ENCODE peak calls at places on chromosomes 16 and 17, in ten cellular contexts. One of them, this sample, is unnamed.

GRCh38 chr17:9050801-9051401 is 29.6 kb downstream of the NTN1 start:
- DNase-seq in kidney: no peak
- DNase-seq in hepatocyte: peak
- DNase-seq in GM12865: no peak
- DNase-seq in transverse colon: no peak
- DNase-seq in upper lobe of right lung: no peak
- DNase-seq in H1: peak
- DNase-seq in cardiac muscle cell: no peak
- DNase-seq in psoas muscle: no peak
- DNase-seq in foreskin fibroblast: no peak
- DNase-seq in this sample: peak

GRCh38 chr16:84477661-84478060 is 26.8 kb downstream of the MEAK7 start:
- DNase-seq in kidney: no peak
- DNase-seq in hepatocyte: no peak
- DNase-seq in GM12865: no peak
- DNase-seq in transverse colon: no peak
- DNase-seq in upper lobe of right lung: peak
- DNase-seq in H1: no peak
- DNase-seq in cardiac muscle cell: no peak
- DNase-seq in psoas muscle: no peak
- DNase-seq in foreskin fibroblast: no peak
- DNase-seq in this sample: no peak

GRCh38 chr16:27495191-27495590 is 54.5 kb downstream of the GTF3C1 start:
- DNase-seq in kidney: peak
- DNase-seq in hepatocyte: no peak
- DNase-seq in GM12865: no peak
- DNase-seq in transverse colon: no peak
- DNase-seq in upper lobe of right lung: no peak
- DNase-seq in H1: no peak
- DNase-seq in cardiac muscle cell: no peak
- DNase-seq in psoas muscle: no peak
- DNase-seq in foreskin fibroblast: no peak
- DNase-seq in this sample: no peak

GRCh38 chr16:66298571-66299120 is 67.8 kb upstream of the CDH5 start:
- DNase-seq in kidney: peak
- DNase-seq in hepatocyte: no peak
- DNase-seq in GM12865: no peak
- DNase-seq in transverse colon: no peak
- DNase-seq in upper lobe of right lung: no peak
- DNase-seq in H1: no peak
- DNase-seq in cardiac muscle cell: no peak
- DNase-seq in psoas muscle: no peak
- DNase-seq in foreskin fibroblast: no peak
- DNase-seq in this sample: no peak

GRCh38 chr17:40093580-40094201 is 6.7 kb downstream of the NR1D1 start:
- DNase-seq in kidney: no peak
- DNase-seq in hepatocyte: no peak
- DNase-seq in GM12865: no peak
- DNase-seq in transverse colon: no peak
- DNase-seq in upper lobe of right lung: no peak
- DNase-seq in H1: no peak
- DNase-seq in cardiac muscle cell: no peak
- DNase-seq in psoas muscle: peak
- DNase-seq in foreskin fibroblast: no peak
- DNase-seq in this sample: no peak

GRCh38 chr16:85562102-85562786 is 50.9 kb upstream of the GSE1 start:
- DNase-seq in kidney: peak
- DNase-seq in hepatocyte: no peak
- DNase-seq in GM12865: no peak
- DNase-seq in transverse colon: no peak
- DNase-seq in upper lobe of right lung: no peak
- DNase-seq in H1: no peak
- DNase-seq in cardiac muscle cell: no peak
- DNase-seq in psoas muscle: no peak
- DNase-seq in foreskin fibroblast: no peak
- DNase-seq in this sample: no peak

GRCh38 chr17:68516732-68517131 is 4.5 kb downstream of the PRKAR1A start:
- DNase-seq in kidney: no peak
- DNase-seq in hepatocyte: no peak
- DNase-seq in GM12865: no peak
- DNase-seq in transverse colon: no peak
- DNase-seq in upper lobe of right lung: no peak
- DNase-seq in H1: no peak
- DNase-seq in cardiac muscle cell: no peak
- DNase-seq in psoas muscle: no peak
- DNase-seq in foreskin fibroblast: no peak
- DNase-seq in this sample: no peak

GRCh38 chr16:24858219-24859041 is 12.7 kb downstream of the SLC5A11 start:
- DNase-seq in kidney: no peak
- DNase-seq in hepatocyte: peak
- DNase-seq in GM12865: peak
- DNase-seq in transverse colon: peak
- DNase-seq in upper lobe of right lung: peak
- DNase-seq in H1: no peak
- DNase-seq in cardiac muscle cell: peak
- DNase-seq in psoas muscle: no peak
- DNase-seq in foreskin fibroblast: peak
- DNase-seq in this sample: peak

GRCh38 chr16:58187092-58187491 is 10.8 kb downstream of the CSNK2A2 start:
- DNase-seq in kidney: no peak
- DNase-seq in hepatocyte: no peak
- DNase-seq in GM12865: no peak
- DNase-seq in transverse colon: no peak
- DNase-seq in upper lobe of right lung: no peak
- DNase-seq in H1: no peak
- DNase-seq in cardiac muscle cell: no peak
- DNase-seq in psoas muscle: no peak
- DNase-seq in foreskin fibroblast: no peak
- DNase-seq in this sample: peak

GRCh38 chr16:30934827-30935557 is 11.6 kb downstream of the FBXL19 start:
- DNase-seq in kidney: no peak
- DNase-seq in hepatocyte: peak
- DNase-seq in GM12865: peak
- DNase-seq in transverse colon: peak
- DNase-seq in upper lobe of right lung: no peak
- DNase-seq in H1: no peak
- DNase-seq in cardiac muscle cell: peak
- DNase-seq in psoas muscle: peak
- DNase-seq in foreskin fibroblast: no peak
- DNase-seq in this sample: peak
- TF ChIP-seq CTCF in kidney: peak
- TF ChIP-seq CTCF in hepatocyte: peak
- TF ChIP-seq CTCF in GM12865: peak
- TF ChIP-seq CTCF in transverse colon: peak
- TF ChIP-seq CTCF in upper lobe of right lung: peak
- TF ChIP-seq CTCF in H1: peak
- TF ChIP-seq CTCF in cardiac muscle cell: peak
- TF ChIP-seq CTCF in psoas muscle: peak
- TF ChIP-seq CTCF in foreskin fibroblast: peak
- TF ChIP-seq CTCF in this sample: peak

DNA sequence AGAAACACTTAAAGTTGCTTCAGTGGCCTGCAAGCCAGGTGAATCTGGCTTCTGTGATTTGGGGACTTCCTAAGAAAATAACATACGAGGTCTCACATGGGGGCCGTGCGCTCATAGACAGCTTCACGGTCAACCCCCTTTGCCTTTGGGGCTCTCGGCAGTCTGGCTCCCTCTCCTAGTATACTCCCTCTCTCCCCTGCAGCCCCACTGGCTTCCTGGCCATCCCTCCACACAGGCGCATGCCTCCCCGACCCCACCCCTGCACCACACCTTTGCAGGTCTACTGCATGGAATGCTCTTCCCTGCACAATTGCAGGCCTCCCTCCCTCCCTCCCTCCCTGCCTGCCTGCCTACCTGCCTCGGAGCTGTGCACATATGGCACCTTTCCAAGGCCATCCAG is 127.7 kb downstream of the RBFOX3 start:
- DNase-seq in kidney: no peak
- DNase-seq in hepatocyte: no peak
- DNase-seq in GM12865: no peak
- DNase-seq in transverse colon: no peak
- DNase-seq in upper lobe of right lung: no peak
- DNase-seq in H1: no peak
- DNase-seq in cardiac muscle cell: no peak
- DNase-seq in psoas muscle: peak
- DNase-seq in foreskin fibroblast: no peak
- DNase-seq in this sample: no peak
- H3K4me3 ChIP-seq in kidney: no peak
- H3K4me3 ChIP-seq in hepatocyte: no peak
- H3K4me3 ChIP-seq in GM12865: no peak
- H3K4me3 ChIP-seq in transverse colon: no peak
- H3K4me3 ChIP-seq in upper lobe of right lung: no peak
- H3K4me3 ChIP-seq in H1: no peak
- H3K4me3 ChIP-seq in cardiac muscle cell: no peak
- H3K4me3 ChIP-seq in psoas muscle: no peak
- H3K4me3 ChIP-seq in foreskin fibroblast: no peak
- H3K4me3 ChIP-seq in this sample: no peak

DNA sequence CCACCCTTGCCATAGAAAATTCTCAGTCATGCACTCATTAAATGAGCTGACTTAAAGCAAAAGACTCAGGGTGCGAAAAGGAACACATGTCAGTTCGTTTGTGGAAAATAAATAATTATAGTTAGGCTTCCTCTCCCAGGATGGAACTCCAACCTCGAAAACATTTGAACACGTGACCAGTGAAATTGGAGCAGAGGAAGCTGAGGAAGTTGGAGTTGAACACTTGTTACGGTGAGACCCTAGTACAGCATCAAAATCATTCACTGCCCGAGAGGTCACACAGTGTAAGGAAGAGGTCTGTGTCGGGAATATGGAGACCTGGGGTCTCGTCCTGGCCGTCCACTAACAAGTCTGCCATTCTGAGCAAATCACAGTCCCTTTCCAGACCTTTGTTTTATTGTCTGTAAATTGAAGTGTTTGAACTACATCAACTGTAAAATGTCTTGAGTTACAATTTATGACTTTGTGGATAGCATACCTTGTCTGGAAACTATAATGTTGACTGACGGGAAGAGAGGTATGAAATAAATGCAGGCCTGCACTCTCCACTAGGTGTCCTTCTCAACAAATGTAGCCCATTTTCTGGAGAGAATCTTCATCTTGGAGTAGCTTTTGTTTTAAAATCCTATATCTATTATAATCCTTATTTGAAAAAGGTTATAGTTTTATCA is 7.7 kb downstream of the PSMD7 start:
- DNase-seq in kidney: no peak
- DNase-seq in hepatocyte: no peak
- DNase-seq in GM12865: no peak
- DNase-seq in transverse colon: no peak
- DNase-seq in upper lobe of right lung: no peak
- DNase-seq in H1: no peak
- DNase-seq in cardiac muscle cell: no peak
- DNase-seq in psoas muscle: no peak
- DNase-seq in foreskin fibroblast: no peak
- DNase-seq in this sample: peak
- TF ChIP-seq CTCF in kidney: no peak
- TF ChIP-seq CTCF in hepatocyte: peak
- TF ChIP-seq CTCF in GM12865: peak
- TF ChIP-seq CTCF in transverse colon: peak
- TF ChIP-seq CTCF in upper lobe of right lung: peak
- TF ChIP-seq CTCF in H1: no peak
- TF ChIP-seq CTCF in cardiac muscle cell: peak
- TF ChIP-seq CTCF in psoas muscle: peak
- TF ChIP-seq CTCF in foreskin fibroblast: peak
- TF ChIP-seq CTCF in this sample: peak

DNA sequence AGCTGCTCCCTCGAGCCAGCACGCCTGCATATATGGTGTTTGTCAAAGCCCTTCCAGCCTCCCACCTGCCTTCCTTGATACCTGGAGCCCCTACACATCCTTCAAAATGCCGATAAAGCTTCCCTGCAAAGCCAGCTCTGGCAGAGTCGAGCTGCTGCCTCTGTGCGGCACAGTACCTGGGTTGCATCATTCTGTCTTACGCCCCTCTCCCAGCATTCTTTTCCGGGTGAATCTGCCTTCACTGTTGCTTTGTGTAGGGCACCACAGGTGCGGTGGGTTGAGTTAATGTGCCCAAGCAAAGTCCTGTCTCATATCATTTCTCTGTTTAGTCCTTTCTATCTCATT is 8.6 kb upstream of the CD300E start:
- DNase-seq in kidney: no peak
- DNase-seq in hepatocyte: no peak
- DNase-seq in GM12865: no peak
- DNase-seq in transverse colon: no peak
- DNase-seq in upper lobe of right lung: no peak
- DNase-seq in H1: no peak
- DNase-seq in cardiac muscle cell: no peak
- DNase-seq in psoas muscle: no peak
- DNase-seq in foreskin fibroblast: no peak
- DNase-seq in this sample: no peak
- H3K4me3 ChIP-seq in kidney: no peak
- H3K4me3 ChIP-seq in hepatocyte: no peak
- H3K4me3 ChIP-seq in GM12865: no peak
- H3K4me3 ChIP-seq in transverse colon: no peak
- H3K4me3 ChIP-seq in upper lobe of right lung: no peak
- H3K4me3 ChIP-seq in H1: no peak
- H3K4me3 ChIP-seq in cardiac muscle cell: no peak
- H3K4me3 ChIP-seq in psoas muscle: no peak
- H3K4me3 ChIP-seq in foreskin fibroblast: no peak
- H3K4me3 ChIP-seq in this sample: no peak

GRCh38 chr17:42639484-42640474 is 19.3 kb upstream of the TUBG2 start:
- DNase-seq in kidney: peak
- DNase-seq in hepatocyte: no peak
- DNase-seq in GM12865: no peak
- DNase-seq in transverse colon: no peak
- DNase-seq in upper lobe of right lung: no peak
- DNase-seq in H1: no peak
- DNase-seq in cardiac muscle cell: no peak
- DNase-seq in psoas muscle: no peak
- DNase-seq in foreskin fibroblast: no peak
- DNase-seq in this sample: no peak
- TF ChIP-seq CTCF in kidney: no peak
- TF ChIP-seq CTCF in hepatocyte: no peak
- TF ChIP-seq CTCF in GM12865: no peak
- TF ChIP-seq CTCF in transverse colon: no peak
- TF ChIP-seq CTCF in upper lobe of right lung: no peak
- TF ChIP-seq CTCF in H1: no peak
- TF ChIP-seq CTCF in cardiac muscle cell: no peak
- TF ChIP-seq CTCF in psoas muscle: no peak
- TF ChIP-seq CTCF in foreskin fibroblast: no peak
- TF ChIP-seq CTCF in this sample: no peak

DNA sequence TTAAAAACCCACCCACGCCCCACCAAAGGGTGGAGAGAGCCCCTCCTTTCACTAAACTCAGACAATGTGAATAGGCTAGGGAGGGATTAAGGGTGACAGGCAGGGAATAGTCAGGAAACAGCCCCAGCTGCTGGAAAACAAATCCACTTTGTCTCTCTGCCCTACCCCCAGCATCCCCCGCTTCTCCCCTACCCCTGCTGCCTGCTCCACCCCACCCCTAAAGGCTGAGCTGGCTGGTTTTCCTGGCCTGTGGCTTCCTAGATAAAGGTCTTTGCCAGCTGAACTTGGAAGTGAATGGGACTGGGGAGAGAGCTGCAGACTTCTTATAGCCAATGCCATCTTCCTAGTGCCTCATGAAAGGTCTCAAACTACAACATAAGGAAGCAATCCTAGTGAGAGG is 15.0 kb downstream of the CAVIN1 start:
- DNase-seq in kidney: no peak
- DNase-seq in hepatocyte: no peak
- DNase-seq in GM12865: no peak
- DNase-seq in transverse colon: no peak
- DNase-seq in upper lobe of right lung: no peak
- DNase-seq in H1: no peak
- DNase-seq in cardiac muscle cell: no peak
- DNase-seq in psoas muscle: no peak
- DNase-seq in foreskin fibroblast: no peak
- DNase-seq in this sample: no peak
- H3K4me3 ChIP-seq in kidney: no peak
- H3K4me3 ChIP-seq in hepatocyte: no peak
- H3K4me3 ChIP-seq in GM12865: no peak
- H3K4me3 ChIP-seq in transverse colon: no peak
- H3K4me3 ChIP-seq in upper lobe of right lung: no peak
- H3K4me3 ChIP-seq in H1: no peak
- H3K4me3 ChIP-seq in cardiac muscle cell: no peak
- H3K4me3 ChIP-seq in psoas muscle: peak
- H3K4me3 ChIP-seq in foreskin fibroblast: no peak
- H3K4me3 ChIP-seq in this sample: no peak

This sample was measured in epithelial cell of esophagus.